ENCODE peak calls at places on chromosomes 6 and 20, in eight cellular contexts. One of them, this sample, is unnamed.

GRCh38 chr6:116461075-116461474 is at the start of gene CALHM6:
- DNase-seq in fibroblast of pulmonary artery: no peak
- DNase-seq in heart left ventricle: no peak
- DNase-seq in HFF-Myc: no peak
- DNase-seq in lower leg skin: no peak
- DNase-seq in coronary artery: no peak
- DNase-seq in epithelial cell of esophagus: no peak
- DNase-seq in uterus: no peak
- DNase-seq in this sample: no peak

GRCh38 chr6:55445648-55446204 is 118.5 kb downstream of the GFRAL start:
- DNase-seq in coronary artery: no peak
- DNase-seq in lower leg skin: no peak
- DNase-seq in HFF-Myc: no peak
- DNase-seq in uterus: no peak
- DNase-seq in heart left ventricle: no peak
- DNase-seq in fibroblast of pulmonary artery: peak
- DNase-seq in epithelial cell of esophagus: peak
- DNase-seq in this sample: peak

GRCh38 chr20:63005240-63005861 is 1.4 kb downstream of the BHLHE23 start:
- DNase-seq in HFF-Myc: no peak
- DNase-seq in epithelial cell of esophagus: no peak
- DNase-seq in uterus: no peak
- DNase-seq in lower leg skin: no peak
- DNase-seq in fibroblast of pulmonary artery: no peak
- DNase-seq in coronary artery: no peak
- DNase-seq in heart left ventricle: no peak
- DNase-seq in this sample: no peak

GRCh38 chr6:56416247-56416646 is 168.9 kb upstream of the COL21A1 start:
- DNase-seq in fibroblast of pulmonary artery: no peak
- DNase-seq in epithelial cell of esophagus: no peak
- DNase-seq in heart left ventricle: no peak
- DNase-seq in uterus: no peak
- DNase-seq in lower leg skin: no peak
- DNase-seq in coronary artery: no peak
- DNase-seq in HFF-Myc: no peak
- DNase-seq in this sample: peak

GRCh38 chr6:53055873-53056272 is 9.3 kb upstream of the FBXO9 start:
- DNase-seq in HFF-Myc: no peak
- DNase-seq in fibroblast of pulmonary artery: no peak
- DNase-seq in lower leg skin: no peak
- DNase-seq in heart left ventricle: no peak
- DNase-seq in uterus: no peak
- DNase-seq in coronary artery: no peak
- DNase-seq in epithelial cell of esophagus: no peak
- DNase-seq in this sample: no peak

GRCh38 chr20:57851025-57851682 is 141.3 kb upstream of the PMEPA1 start:
- DNase-seq in HFF-Myc: no peak
- DNase-seq in fibroblast of pulmonary artery: no peak
- DNase-seq in lower leg skin: peak
- DNase-seq in uterus: no peak
- DNase-seq in epithelial cell of esophagus: no peak
- DNase-seq in coronary artery: peak
- DNase-seq in heart left ventricle: peak
- DNase-seq in this sample: no peak

GRCh38 chr6:48978016-48978415 is 485.0 kb downstream of the MMUT start:
- DNase-seq in lower leg skin: no peak
- DNase-seq in HFF-Myc: no peak
- DNase-seq in uterus: no peak
- DNase-seq in fibroblast of pulmonary artery: no peak
- DNase-seq in coronary artery: no peak
- DNase-seq in heart left ventricle: no peak
- DNase-seq in epithelial cell of esophagus: peak
- DNase-seq in this sample: no peak

GRCh38 chr6:103236923-103237322 is 1622.8 kb downstream of the HACE1 start:
- DNase-seq in fibroblast of pulmonary artery: no peak
- DNase-seq in heart left ventricle: no peak
- DNase-seq in coronary artery: no peak
- DNase-seq in epithelial cell of esophagus: no peak
- DNase-seq in lower leg skin: no peak
- DNase-seq in HFF-Myc: no peak
- DNase-seq in uterus: no peak
- DNase-seq in this sample: no peak

GRCh38 chr6:109260701-109261100 is 121.6 kb downstream of the CD164 start:
- DNase-seq in heart left ventricle: no peak
- DNase-seq in lower leg skin: no peak
- DNase-seq in epithelial cell of esophagus: no peak
- DNase-seq in coronary artery: no peak
- DNase-seq in fibroblast of pulmonary artery: no peak
- DNase-seq in uterus: no peak
- DNase-seq in HFF-Myc: no peak
- DNase-seq in this sample: no peak

GRCh38 chr6:27297484-27297856 is 14.6 kb downstream of the POM121L2 start:
- DNase-seq in uterus: no peak
- DNase-seq in lower leg skin: no peak
- DNase-seq in heart left ventricle: no peak
- DNase-seq in coronary artery: no peak
- DNase-seq in fibroblast of pulmonary artery: no peak
- DNase-seq in epithelial cell of esophagus: no peak
- DNase-seq in HFF-Myc: no peak
- DNase-seq in this sample: no peak

GRCh38 chr6:139129284-139129683 is 5.6 kb upstream of the HECA start:
- DNase-seq in lower leg skin: no peak
- DNase-seq in fibroblast of pulmonary artery: peak
- DNase-seq in heart left ventricle: no peak
- DNase-seq in HFF-Myc: no peak
- DNase-seq in coronary artery: no peak
- DNase-seq in uterus: no peak
- DNase-seq in epithelial cell of esophagus: no peak
- DNase-seq in this sample: peak

GRCh38 chr6:32195902-32196681 is 3.6 kb upstream of the GPSM3 start:
- DNase-seq in uterus: peak
- DNase-seq in fibroblast of pulmonary artery: peak
- DNase-seq in epithelial cell of esophagus: peak
- DNase-seq in coronary artery: peak
- DNase-seq in HFF-Myc: no peak
- DNase-seq in heart left ventricle: peak
- DNase-seq in lower leg skin: peak
- DNase-seq in this sample: peak

GRCh38 chr6:169545956-169546355 is 155.9 kb downstream of the WDR27 start:
- DNase-seq in uterus: no peak
- DNase-seq in fibroblast of pulmonary artery: peak
- DNase-seq in coronary artery: no peak
- DNase-seq in lower leg skin: no peak
- DNase-seq in HFF-Myc: no peak
- DNase-seq in epithelial cell of esophagus: no peak
- DNase-seq in heart left ventricle: no peak
- DNase-seq in this sample: peak

GRCh38 chr6:166423051-166423745 is 40.5 kb upstream of the MPC1 start:
- DNase-seq in lower leg skin: peak
- DNase-seq in epithelial cell of esophagus: no peak
- DNase-seq in HFF-Myc: no peak
- DNase-seq in heart left ventricle: no peak
- DNase-seq in fibroblast of pulmonary artery: no peak
- DNase-seq in coronary artery: no peak
- DNase-seq in uterus: no peak
- DNase-seq in this sample: no peak

GRCh38 chr6:154532426-154532825 is 21.9 kb upstream of the CNKSR3 start:
- DNase-seq in fibroblast of pulmonary artery: no peak
- DNase-seq in HFF-Myc: no peak
- DNase-seq in heart left ventricle: no peak
- DNase-seq in epithelial cell of esophagus: no peak
- DNase-seq in coronary artery: no peak
- DNase-seq in lower leg skin: no peak
- DNase-seq in uterus: no peak
- DNase-seq in this sample: no peak

DNA sequence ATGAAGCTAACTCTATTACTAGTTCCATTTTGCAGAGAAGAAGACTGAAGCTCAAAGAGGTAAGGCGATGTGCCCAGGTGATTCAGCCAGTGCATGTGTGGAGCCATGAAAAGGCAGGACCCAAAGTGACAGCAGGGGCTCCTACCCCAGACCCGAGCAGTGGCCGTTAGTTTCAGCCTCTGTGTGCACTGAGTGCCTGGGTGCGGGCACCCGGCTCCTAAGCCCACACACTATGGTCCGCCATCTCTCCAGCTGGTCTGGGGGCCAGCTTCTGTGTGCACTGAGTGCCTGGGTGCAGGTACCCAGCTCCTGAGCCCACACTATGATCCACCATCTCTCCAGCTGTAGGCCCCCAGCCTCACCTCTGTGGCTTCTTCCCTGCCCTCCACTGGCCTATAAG is 123.5 kb upstream of the CST7 start:
- DNase-seq in uterus: no peak
- DNase-seq in lower leg skin: peak
- DNase-seq in HFF-Myc: no peak
- DNase-seq in fibroblast of pulmonary artery: no peak
- DNase-seq in heart left ventricle: no peak
- DNase-seq in epithelial cell of esophagus: no peak
- DNase-seq in coronary artery: no peak
- DNase-seq in this sample: no peak
- TF ChIP-seq CTCF in uterus: no peak
- TF ChIP-seq CTCF in lower leg skin: no peak
- TF ChIP-seq CTCF in HFF-Myc: no peak
- TF ChIP-seq CTCF in fibroblast of pulmonary artery: no peak
- TF ChIP-seq CTCF in heart left ventricle: no peak
- TF ChIP-seq CTCF in epithelial cell of esophagus: no peak
- TF ChIP-seq CTCF in coronary artery: no peak
- TF ChIP-seq CTCF in this sample: no peak

DNA sequence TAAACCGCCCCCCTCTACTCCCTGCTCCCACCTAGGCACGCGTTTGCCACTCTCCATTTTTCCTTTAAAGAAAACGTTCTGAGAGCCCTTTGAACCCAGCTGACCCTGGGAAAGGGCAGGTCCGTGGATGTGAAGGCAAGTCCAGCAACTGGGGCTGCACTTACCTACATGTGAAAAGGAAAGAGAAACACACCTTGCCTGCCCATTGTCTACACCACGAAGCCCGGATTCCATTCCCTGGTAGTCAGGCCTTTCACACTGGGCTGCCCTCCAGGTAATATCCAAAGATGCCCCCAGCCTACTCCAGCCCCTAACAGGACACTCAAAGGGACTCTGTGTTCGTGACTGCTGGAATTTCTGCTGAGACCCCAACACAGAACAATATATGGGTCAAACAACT is 94.4 kb downstream of the CD83 start:
- DNase-seq in coronary artery: no peak
- DNase-seq in heart left ventricle: no peak
- DNase-seq in lower leg skin: no peak
- DNase-seq in uterus: no peak
- DNase-seq in fibroblast of pulmonary artery: no peak
- DNase-seq in epithelial cell of esophagus: peak
- DNase-seq in HFF-Myc: no peak
- DNase-seq in this sample: no peak
- H3K4me3 ChIP-seq in coronary artery: peak
- H3K4me3 ChIP-seq in heart left ventricle: peak
- H3K4me3 ChIP-seq in lower leg skin: no peak
- H3K4me3 ChIP-seq in uterus: no peak
- H3K4me3 ChIP-seq in fibroblast of pulmonary artery: no peak
- H3K4me3 ChIP-seq in epithelial cell of esophagus: no peak
- H3K4me3 ChIP-seq in HFF-Myc: no peak
- H3K4me3 ChIP-seq in this sample: no peak

DNA sequence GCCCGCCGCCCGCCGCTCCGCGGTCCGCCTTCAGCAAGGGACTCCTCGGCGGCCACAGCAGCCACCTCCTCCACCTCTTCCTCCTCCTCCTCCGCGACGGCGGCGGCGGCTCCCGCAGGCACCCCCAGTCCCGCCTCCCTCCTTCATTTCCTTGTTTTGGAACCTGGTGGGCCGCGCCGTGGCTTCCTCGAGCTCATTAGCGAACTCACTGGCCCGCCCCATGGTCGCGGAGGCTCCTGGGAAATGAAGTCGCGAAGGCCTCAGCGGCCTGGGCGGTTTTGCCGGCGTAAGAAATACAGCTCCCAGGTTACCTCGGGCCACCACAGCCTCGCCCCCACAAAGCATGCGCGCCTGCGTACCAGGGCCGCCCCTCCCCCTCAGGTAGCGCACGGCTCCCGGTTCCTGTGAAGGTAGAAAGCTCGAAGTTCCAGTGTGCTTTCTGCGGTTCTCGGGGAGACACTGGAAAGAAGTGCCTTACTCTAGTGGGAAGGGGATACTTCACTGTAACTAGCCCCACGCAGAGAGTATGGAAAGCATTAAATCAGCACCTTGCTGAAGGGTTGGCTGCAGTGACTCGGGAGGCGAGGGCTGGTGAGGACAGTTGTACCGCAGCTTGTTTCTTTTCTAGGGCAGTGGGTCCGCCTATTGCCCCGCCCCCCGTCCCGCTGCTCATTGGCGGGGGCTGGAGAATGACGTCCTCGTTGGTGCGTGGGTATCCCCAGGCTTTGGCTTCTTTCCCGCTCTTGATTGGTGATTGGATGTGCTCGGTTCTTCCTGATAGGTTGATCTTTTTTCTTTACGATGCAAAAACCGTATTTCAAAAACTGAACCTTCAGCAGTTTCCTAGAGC is at the start of gene CDK19:
- DNase-seq in heart left ventricle: peak
- DNase-seq in HFF-Myc: peak
- DNase-seq in coronary artery: peak
- DNase-seq in fibroblast of pulmonary artery: peak
- DNase-seq in epithelial cell of esophagus: peak
- DNase-seq in lower leg skin: peak
- DNase-seq in uterus: peak
- DNase-seq in this sample: peak
- TF ChIP-seq CTCF in heart left ventricle: no peak
- TF ChIP-seq CTCF in HFF-Myc: no peak
- TF ChIP-seq CTCF in coronary artery: no peak
- TF ChIP-seq CTCF in fibroblast of pulmonary artery: no peak
- TF ChIP-seq CTCF in epithelial cell of esophagus: no peak
- TF ChIP-seq CTCF in lower leg skin: no peak
- TF ChIP-seq CTCF in uterus: peak
- TF ChIP-seq CTCF in this sample: no peak

GRCh38 chr6:136956590-136957573 is 34.8 kb downstream of the SLC35D3 start:
- DNase-seq in uterus: no peak
- DNase-seq in HFF-Myc: no peak
- DNase-seq in epithelial cell of esophagus: no peak
- DNase-seq in coronary artery: no peak
- DNase-seq in lower leg skin: no peak
- DNase-seq in heart left ventricle: no peak
- DNase-seq in fibroblast of pulmonary artery: no peak
- DNase-seq in this sample: no peak

GRCh38 chr6:136955123-136955522 is 33.0 kb downstream of the SLC35D3 start:
- DNase-seq in HFF-Myc: no peak
- DNase-seq in uterus: no peak
- DNase-seq in epithelial cell of esophagus: no peak
- DNase-seq in lower leg skin: no peak
- DNase-seq in heart left ventricle: no peak
- DNase-seq in fibroblast of pulmonary artery: no peak
- DNase-seq in coronary artery: no peak
- DNase-seq in this sample: no peak

GRCh38 chr6:136950436-136950835 is 28.3 kb downstream of the SLC35D3 start:
- DNase-seq in uterus: no peak
- DNase-seq in lower leg skin: no peak
- DNase-seq in HFF-Myc: no peak
- DNase-seq in epithelial cell of esophagus: no peak
- DNase-seq in fibroblast of pulmonary artery: no peak
- DNase-seq in heart left ventricle: no peak
- DNase-seq in coronary artery: no peak
- DNase-seq in this sample: no peak

GRCh38 chr6:136958168-136958567 is 36.1 kb downstream of the SLC35D3 start:
- DNase-seq in fibroblast of pulmonary artery: no peak
- DNase-seq in epithelial cell of esophagus: no peak
- DNase-seq in heart left ventricle: no peak
- DNase-seq in coronary artery: no peak
- DNase-seq in lower leg skin: no peak
- DNase-seq in uterus: no peak
- DNase-seq in HFF-Myc: no peak
- DNase-seq in this sample: no peak

GRCh38 chr6:136952714-136953260 is 30.7 kb downstream of the SLC35D3 start:
- DNase-seq in uterus: no peak
- DNase-seq in HFF-Myc: no peak
- DNase-seq in lower leg skin: no peak
- DNase-seq in heart left ventricle: no peak
- DNase-seq in coronary artery: no peak
- DNase-seq in epithelial cell of esophagus: no peak
- DNase-seq in fibroblast of pulmonary artery: no peak
- DNase-seq in this sample: no peak
- H3K4me3 ChIP-seq in uterus: no peak
- H3K4me3 ChIP-seq in HFF-Myc: no peak
- H3K4me3 ChIP-seq in lower leg skin: no peak
- H3K4me3 ChIP-seq in heart left ventricle: no peak
- H3K4me3 ChIP-seq in coronary artery: no peak
- H3K4me3 ChIP-seq in epithelial cell of esophagus: no peak
- H3K4me3 ChIP-seq in fibroblast of pulmonary artery: no peak
- H3K4me3 ChIP-seq in this sample: no peak

This sample was measured in cardiac fibroblast.